ENCODE peak calls at places on chromosomes 3 and 15, in six cellular contexts. G is fibroblast of lung; S is CD8-positive, alpha-beta memory T cell; U is colonic mucosa; R is sigmoid colon; P is A549. L is an unnamed sample.
A peak's percentile ranks its signal among the peaks of the same experiment; 100 is the strongest.

GRCh38 chr15:61228025-61228901 is 839 bp downstream of the RORA start:
- DNase-seq in G (peak; percentile 29), S (no peak), U (peak; percentile 24), R (peak; percentile 66), P (peak; percentile 19), L (no peak)

GRCh38 chr3:53796161-53796560 is 50.1 kb downstream of the CHDH start:
- DNase-seq in G (no peak), S (no peak), U (peak; percentile 36), R (no peak), P (no peak), L (no peak)

GRCh38 chr3:98817546-98817945 is 54.4 kb downstream of the ST3GAL6 start:
- DNase-seq in G (peak; percentile 45), S (no peak), U (no peak), R (no peak), P (peak; percentile 59), L (peak; percentile 38)

GRCh38 chr3:162984752-162985151 is 1488.1 kb downstream of the OTOL1 start:
- DNase-seq in G (no peak), S (no peak), U (no peak), R (no peak), P (no peak), L (no peak)

GRCh38 chr3:41900265-41900664 is 61.6 kb downstream of the ULK4 start:
- DNase-seq in G (peak; percentile 78), S (no peak), U (no peak), R (no peak), P (peak; percentile 13), L (no peak)

GRCh38 chr3:169700195-169700594 is 36.7 kb upstream of the MECOM start:
- DNase-seq in G (no peak), S (no peak), U (no peak), R (no peak), P (no peak), L (no peak)

GRCh38 chr3:144055604-144056003 is 84.0 kb downstream of the DIPK2A start:
- DNase-seq in G (peak; percentile 81), S (no peak), U (no peak), R (no peak), P (no peak), L (no peak)

GRCh38 chr3:128484404-128485282 is 8.4 kb downstream of the GATA2 start:
- DNase-seq in G (peak; percentile 43), S (no peak), U (no peak), R (no peak), P (no peak), L (no peak)

GRCh38 chr3:195133462-195133861 is 137.5 kb downstream of the XXYLT1 start:
- DNase-seq in G (peak; percentile 90), S (peak; percentile 9), U (peak; percentile 38), R (peak; percentile 96), P (no peak), L (no peak)

GRCh38 chr15:75930866-75931265 is 27.2 kb downstream of the FBXO22 start:
- DNase-seq in G (no peak), S (no peak), U (no peak), R (no peak), P (no peak), L (no peak)

GRCh38 chr3:100002599-100003350 is 111.5 kb downstream of the FILIP1L start:
- DNase-seq in G (peak; percentile 100), S (no peak), U (peak; percentile 45), R (peak; percentile 60), P (peak; percentile 82), L (no peak)

GRCh38 chr3:3707858-3708768 is 91.1 kb upstream of the LRRN1 start:
- DNase-seq in G (peak; percentile 11), S (no peak), U (no peak), R (no peak), P (no peak), L (no peak)

GRCh38 chr15:43920201-43920600 is 93.4 kb downstream of the WDR76 start:
- DNase-seq in G (peak; percentile 42), S (no peak), U (no peak), R (no peak), P (no peak), L (no peak)

GRCh38 chr3:99706410-99706809 is 68.0 kb downstream of the COL8A1 start:
- DNase-seq in G (peak; percentile 63), S (no peak), U (no peak), R (no peak), P (no peak), L (no peak)

GRCh38 chr3:15265655-15266509 is 59.8 kb downstream of the CAPN7 start:
- DNase-seq in G (no peak), S (no peak), U (no peak), R (no peak), P (no peak), L (no peak)

GRCh38 chr3:150970665-150971327 is 1.7 kb downstream of the CLRN1 start:
- DNase-seq in G (peak; percentile 81), S (no peak), U (no peak), R (no peak), P (peak; percentile 4), L (no peak)

GRCh38 chr3:183129243-183129642 is 29.9 kb upstream of the MCCC1 start:
- DNase-seq in G (no peak), S (no peak), U (no peak), R (no peak), P (peak; percentile 18), L (no peak)

GRCh38 chr3:149128856-149129255 is 582 bp upstream of the HPS3 start:
- DNase-seq in G (no peak), S (no peak), U (no peak), R (no peak), P (no peak), L (no peak)

GRCh38 chr3:13890377-13891016 is 10.6 kb upstream of the WNT7A start:
- DNase-seq in G (no peak), S (no peak), U (no peak), R (no peak), P (no peak), L (peak; percentile 55)

GRCh38 chr3:111080357-111080937 is 8.8 kb downstream of the NECTIN3 start:
- DNase-seq in G (peak; percentile 56), S (no peak), U (no peak), R (no peak), P (peak; percentile 33), L (no peak)

GRCh38 chr3:122921791-122922651 is 105.5 kb downstream of the SEMA5B start:
- DNase-seq in G (no peak), S (no peak), U (no peak), R (peak; percentile 62), P (peak; percentile 14), L (no peak)

GRCh38 chr3:127172670-127173515 is 20.0 kb upstream of the PRR23E start:
- DNase-seq in G (peak; percentile 86), S (no peak), U (no peak), R (no peak), P (no peak), L (no peak)

GRCh38 chr3:17431004-17431403 is 311.4 kb downstream of the TBC1D5 start:
- DNase-seq in G (peak; percentile 33), S (no peak), U (no peak), R (no peak), P (peak; percentile 60), L (peak; percentile 12)

GRCh38 chr3:119514637-119515036 is 16.3 kb downstream of the TIMMDC1 start:
- DNase-seq in G (no peak), S (no peak), U (peak; percentile 64), R (no peak), P (no peak), L (no peak)

GRCh38 chr3:119518026-119518425 is 19.7 kb downstream of the TIMMDC1 start:
- DNase-seq in G (no peak), S (no peak), U (no peak), R (no peak), P (no peak), L (no peak)

GRCh38 chr3:119517112-119517511 is 18.8 kb downstream of the TIMMDC1 start:
- DNase-seq in G (no peak), S (no peak), U (no peak), R (no peak), P (no peak), L (no peak)
- H3K27ac ChIP-seq in G (no peak overlapping the region), S (no peak overlapping the region), U (no peak overlapping the region), R (peak overlapping the region; percentile 68), P (no peak overlapping the region), L (no peak overlapping the region)

DNA sequence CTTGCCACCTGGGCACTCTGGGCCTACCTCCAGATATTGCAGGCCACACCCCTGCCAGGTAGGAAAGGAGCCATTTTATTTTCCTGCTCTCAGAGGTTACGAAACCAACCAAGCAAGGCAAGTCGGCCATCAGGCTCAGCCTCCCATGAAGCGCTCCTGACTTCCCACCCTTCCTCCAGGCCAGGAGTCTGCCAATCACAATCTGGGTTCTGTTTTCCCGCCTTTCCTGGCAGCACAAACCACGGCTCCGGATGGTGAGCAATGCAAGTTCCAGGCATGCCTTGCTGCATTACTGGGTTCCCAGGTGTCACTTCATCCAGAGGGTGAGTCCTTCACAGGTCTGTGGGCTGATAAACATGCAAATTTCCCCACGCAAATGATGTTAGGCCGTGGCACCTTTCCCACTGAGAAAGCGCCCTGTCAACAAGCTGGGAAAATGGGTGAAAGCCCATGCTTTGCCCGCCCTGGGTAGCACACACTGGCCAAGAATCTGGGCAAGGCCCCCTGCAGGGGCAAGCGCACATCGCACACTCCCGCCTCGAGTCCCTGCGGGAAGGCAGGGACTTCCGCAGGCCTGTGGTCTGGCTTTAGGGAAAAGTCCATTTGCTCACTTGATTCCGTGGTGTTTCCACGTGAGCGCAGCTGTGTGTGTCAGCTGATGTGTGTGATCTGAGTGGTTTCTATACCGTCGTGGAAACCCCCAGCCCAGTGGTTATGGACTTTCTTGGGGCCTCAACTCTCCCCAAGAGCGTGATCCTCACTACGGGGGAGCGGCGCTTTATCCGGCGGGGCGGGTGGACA is 61.6 kb upstream of the RYK start:
- DNase-seq in G (peak; percentile 89), S (no peak), U (peak; percentile 55), R (no peak), P (no peak), L (no peak)
- H3K4me3 ChIP-seq in G (no peak overlapping the region), S (no peak overlapping the region), U (peak overlapping the region; percentile 41), R (no peak overlapping the region), P (no peak overlapping the region), L (no peak overlapping the region)

DNA sequence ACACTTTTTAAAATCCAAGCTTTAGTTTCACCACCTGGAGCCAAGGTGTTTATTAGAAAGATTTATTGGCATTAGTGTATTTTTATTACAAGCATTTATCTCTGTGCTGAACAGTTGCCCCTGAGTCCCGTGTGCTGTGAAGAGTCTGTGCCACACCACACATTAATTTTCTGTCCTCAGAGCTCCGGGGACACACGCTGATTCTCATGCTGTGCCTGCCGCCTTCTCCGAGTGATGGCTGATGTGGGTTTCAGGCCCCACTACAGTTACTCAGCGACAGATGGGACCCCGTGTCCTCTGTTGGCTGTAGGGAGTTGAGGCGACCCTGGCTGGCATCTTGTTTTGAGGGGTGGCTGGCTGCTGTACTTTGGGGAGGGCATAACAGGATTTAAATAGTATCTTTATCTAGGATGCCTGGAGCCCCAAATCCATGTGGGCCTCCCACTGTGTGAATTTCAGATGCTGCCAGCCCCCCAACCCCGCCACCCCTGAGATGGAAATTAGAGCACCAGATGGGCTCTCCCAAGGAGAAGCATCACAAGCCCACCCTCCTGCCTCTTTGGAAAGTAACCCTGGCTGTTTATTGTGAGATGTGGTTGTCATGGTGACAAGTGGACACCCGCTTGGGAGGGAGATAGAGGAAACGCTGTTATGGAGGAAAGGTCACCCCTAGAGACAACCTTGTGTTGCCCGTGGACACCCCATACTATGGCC is 185.6 kb downstream of the APBA2 start:
- DNase-seq in G (no peak), S (no peak), U (no peak), R (peak; percentile 41), P (no peak), L (no peak)
- H3K27ac ChIP-seq in G (no peak overlapping the region), S (no peak overlapping the region), U (no peak overlapping the region), R (no peak overlapping the region), P (no peak overlapping the region), L (no peak overlapping the region)

DNA sequence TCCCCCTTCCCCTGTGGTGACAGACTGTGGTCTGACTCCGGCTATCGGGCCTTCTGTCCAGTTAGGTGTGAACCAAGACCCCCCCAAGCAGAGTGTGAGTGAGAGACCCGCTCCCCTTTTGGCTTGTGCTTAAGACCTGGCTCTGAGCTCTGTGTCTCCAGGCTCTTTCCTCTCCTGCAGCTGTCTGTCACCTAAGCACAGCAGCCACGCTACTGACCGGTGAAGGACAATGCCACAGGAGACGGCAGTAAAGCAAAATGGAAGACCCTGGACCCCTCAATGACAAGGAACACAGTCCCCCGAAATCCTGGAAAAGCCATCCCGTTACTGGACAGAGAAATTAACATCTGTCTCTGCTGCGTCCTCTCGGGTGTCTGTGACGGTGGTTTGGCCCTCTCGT is 53.8 kb downstream of the CHSY1 start:
- DNase-seq in G (no peak), S (no peak), U (no peak), R (no peak), P (no peak), L (no peak)
- H3K4me3 ChIP-seq in G (no peak overlapping the region), S (no peak overlapping the region), U (no peak overlapping the region), R (no peak overlapping the region), P (no peak overlapping the region), L (no peak overlapping the region)

L was measured in naive thymus-derived CD4-positive, alpha-beta T cell.